ENCODE peak calls at places on chromosomes 3 and 15, in ten cellular contexts. C, S, U, B, L, R, Q, V, A and O are unnamed samples.

GRCh38 chr3:194333981-194334320 is 17.2 kb downstream of the CPN2 start:
- DNase-seq in C (no peak), S (no peak), U (no peak), B (no peak), L (no peak), R (no peak), Q (no peak), V (no peak), A (no peak), O (no peak)

GRCh38 chr15:90002428-90002844 is 1.3 kb downstream of the ZNF710 start:
- DNase-seq in C (peak; percentile 51), S (peak; percentile 47), U (peak; percentile 52), B (peak; percentile 42), L (no peak), R (peak; percentile 46), Q (peak; percentile 80), V (peak; percentile 81), A (peak; percentile 84), O (no peak)

GRCh38 chr15:41982133-41982930 is 10.0 kb upstream of the EHD4 start:
- DNase-seq in C (no peak), S (no peak), U (no peak), B (no peak), L (no peak), R (no peak), Q (no peak), V (no peak), A (no peak), O (no peak)

GRCh38 chr15:51401872-51402517 is 60.5 kb downstream of the GLDN start:
- DNase-seq in C (no peak), S (peak; percentile 74), U (peak; percentile 24), B (peak; percentile 40), L (peak; percentile 39), R (no peak), Q (peak; percentile 65), V (peak; percentile 76), A (peak; percentile 39), O (no peak)

GRCh38 chr3:141556034-141556433 is 69.2 kb downstream of the RASA2 start:
- DNase-seq in C (no peak), S (no peak), U (peak; percentile 46), B (no peak), L (no peak), R (no peak), Q (no peak), V (no peak), A (no peak), O (peak; percentile 10)

GRCh38 chr15:57652481-57652880 is 54.0 kb upstream of the POLR2M start:
- DNase-seq in C (no peak), S (no peak), U (no peak), B (no peak), L (no peak), R (no peak), Q (no peak), V (no peak), A (no peak), O (no peak)

GRCh38 chr3:53318522-53318921 is 28.8 kb downstream of the DCP1A start:
- DNase-seq in C (no peak), S (no peak), U (peak; percentile 63), B (no peak), L (no peak), R (no peak), Q (no peak), V (no peak), A (no peak), O (no peak)

GRCh38 chr3:161913786-161914389 is 417.3 kb downstream of the OTOL1 start:
- DNase-seq in C (no peak), S (no peak), U (peak; percentile 89), B (no peak), L (no peak), R (no peak), Q (no peak), V (no peak), A (no peak), O (no peak)

GRCh38 chr3:172189987-172190603 is 150.7 kb downstream of the FNDC3B start:
- DNase-seq in C (no peak), S (no peak), U (no peak), B (no peak), L (no peak), R (no peak), Q (no peak), V (no peak), A (no peak), O (no peak)

GRCh38 chr15:23565395-23566069 is at the start of gene MKRN3:
- DNase-seq in C (no peak), S (no peak), U (peak; percentile 90), B (no peak), L (peak; percentile 23), R (no peak), Q (peak; percentile 44), V (no peak), A (peak; percentile 70), O (no peak)

GRCh38 chr3:10310578-10310977 is 10.3 kb downstream of the SEC13 start:
- DNase-seq in C (no peak), S (no peak), U (peak; percentile 61), B (no peak), L (no peak), R (no peak), Q (no peak), V (no peak), A (no peak), O (no peak)

DNA sequence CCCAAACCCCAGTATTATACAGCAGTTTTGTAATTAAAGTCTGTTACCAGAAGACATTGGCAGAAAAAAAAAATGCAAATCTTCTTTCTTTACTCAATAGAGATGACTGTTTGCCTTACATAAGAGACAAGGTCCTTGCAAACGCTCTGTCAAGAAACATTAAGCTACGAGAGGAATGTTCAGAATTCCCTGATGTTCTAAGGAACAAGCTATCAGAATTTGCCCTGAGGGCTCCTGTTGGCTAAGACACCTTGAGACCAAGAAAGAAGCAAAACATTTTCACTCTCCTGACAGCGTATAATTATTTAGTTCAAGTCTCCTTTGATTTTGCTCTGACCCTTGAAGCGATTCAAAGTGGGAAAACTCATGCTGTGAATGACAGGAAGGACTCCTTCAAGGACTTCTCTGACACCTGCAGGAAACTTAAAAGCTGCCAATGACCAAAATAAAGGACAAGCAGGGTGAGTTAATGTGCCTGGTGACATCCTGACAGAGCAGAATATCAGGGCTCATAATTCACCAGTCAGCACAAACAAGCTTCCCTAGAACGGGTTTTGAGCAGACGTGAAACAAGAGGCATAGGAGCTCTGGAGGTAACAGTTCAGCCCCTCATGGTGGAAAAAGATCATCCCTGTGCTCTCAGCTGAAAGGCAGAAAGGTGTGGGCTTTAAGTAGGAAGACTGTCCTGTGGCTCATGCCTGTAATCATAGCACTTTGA is 2.5 kb downstream of the SCAMP2 start:
- DNase-seq in C (no peak), S (no peak), U (no peak), B (no peak), L (no peak), R (no peak), Q (no peak), V (no peak), A (no peak), O (no peak)
- H3K27ac ChIP-seq in C (peak overlapping the region; percentile 60), S (peak overlapping the region; percentile 96), U (no peak overlapping the region), B (peak overlapping the region; percentile 74), L (no peak overlapping the region), R (peak overlapping the region; percentile 2), Q (peak overlapping the region; percentile 82), V (no peak overlapping the region), A (no peak overlapping the region), O (peak overlapping the region; percentile 91)

DNA sequence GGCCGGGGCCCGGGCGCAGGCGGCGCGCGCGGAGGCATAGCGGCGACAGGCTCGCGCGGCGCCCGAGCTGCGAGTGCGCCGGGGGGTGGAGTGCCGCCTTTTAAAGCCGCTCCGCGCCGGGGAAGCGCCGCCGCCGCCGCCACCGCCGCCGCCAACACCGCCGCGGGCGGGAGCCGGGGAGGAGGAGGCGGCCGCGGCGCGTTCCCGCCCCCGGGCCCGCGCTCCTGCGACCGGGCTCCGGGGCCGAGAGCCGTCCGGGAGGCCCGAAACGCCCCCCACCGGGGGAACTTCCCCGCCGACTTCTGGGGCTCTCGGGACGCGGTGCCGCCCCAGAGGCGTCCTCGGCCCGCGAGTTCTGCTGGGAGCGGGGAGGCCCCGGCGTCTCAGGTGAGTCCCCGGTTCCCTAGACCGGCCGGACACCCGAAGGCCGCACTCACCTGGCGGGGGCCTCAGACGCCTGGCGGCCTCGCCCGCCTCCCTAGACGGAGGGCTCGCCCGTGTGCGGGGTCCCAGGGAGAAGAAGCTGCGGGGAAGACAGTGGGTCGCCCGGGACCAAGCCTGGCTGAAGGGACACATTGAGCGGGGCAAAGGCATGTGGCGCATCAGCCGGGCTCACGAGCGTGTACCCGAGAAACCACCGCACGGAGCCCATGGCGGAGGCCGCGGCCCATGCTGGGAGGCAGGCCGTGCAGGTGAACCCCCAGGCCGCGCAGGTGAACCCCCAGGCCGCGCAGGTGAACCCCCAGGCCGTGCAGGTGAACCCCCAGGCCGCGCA is at the start of gene PCSK6:
- DNase-seq in C (no peak), S (peak; percentile 63), U (peak; percentile 10), B (no peak), L (peak; percentile 24), R (no peak), Q (peak; percentile 71), V (no peak), A (peak; percentile 87), O (no peak)
- H3K27ac ChIP-seq in C (no peak within 1 kb of the TSS), S (no peak within 1 kb of the TSS), U (no peak within 1 kb of the TSS), B (no peak within 1 kb of the TSS), L (no peak within 1 kb of the TSS), R (no peak within 1 kb of the TSS), Q (no peak within 1 kb of the TSS), V (no peak within 1 kb of the TSS), A (no peak within 1 kb of the TSS), O (no peak within 1 kb of the TSS)

DNA sequence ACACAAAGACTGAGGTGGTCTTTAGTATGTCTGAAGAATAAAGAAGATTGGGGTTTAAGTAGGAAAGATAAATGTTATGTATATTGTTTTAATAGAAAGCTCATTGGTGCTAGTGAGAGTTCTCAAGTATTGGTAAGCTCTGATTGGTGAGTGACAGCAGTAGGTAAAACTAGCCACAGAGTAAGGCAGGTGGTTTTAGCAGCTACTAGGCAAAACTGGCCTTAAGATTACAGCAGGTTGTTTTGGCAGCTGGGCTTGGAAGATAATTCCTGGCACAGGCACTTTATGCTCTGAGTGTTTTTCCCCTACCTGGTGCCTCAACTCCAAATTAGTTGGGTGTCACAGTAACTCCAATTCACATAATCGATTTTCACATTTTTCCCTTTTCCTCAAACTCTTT is 66.3 kb downstream of the STAG1 start:
- DNase-seq in C (no peak), S (no peak), U (no peak), B (no peak), L (no peak), R (no peak), Q (no peak), V (no peak), A (no peak), O (no peak)
- H3K27ac ChIP-seq in C (no peak overlapping the region), S (no peak overlapping the region), U (no peak overlapping the region), B (no peak overlapping the region), L (no peak overlapping the region), R (no peak overlapping the region), Q (no peak overlapping the region), V (no peak overlapping the region), A (no peak overlapping the region), O (no peak overlapping the region)

DNA sequence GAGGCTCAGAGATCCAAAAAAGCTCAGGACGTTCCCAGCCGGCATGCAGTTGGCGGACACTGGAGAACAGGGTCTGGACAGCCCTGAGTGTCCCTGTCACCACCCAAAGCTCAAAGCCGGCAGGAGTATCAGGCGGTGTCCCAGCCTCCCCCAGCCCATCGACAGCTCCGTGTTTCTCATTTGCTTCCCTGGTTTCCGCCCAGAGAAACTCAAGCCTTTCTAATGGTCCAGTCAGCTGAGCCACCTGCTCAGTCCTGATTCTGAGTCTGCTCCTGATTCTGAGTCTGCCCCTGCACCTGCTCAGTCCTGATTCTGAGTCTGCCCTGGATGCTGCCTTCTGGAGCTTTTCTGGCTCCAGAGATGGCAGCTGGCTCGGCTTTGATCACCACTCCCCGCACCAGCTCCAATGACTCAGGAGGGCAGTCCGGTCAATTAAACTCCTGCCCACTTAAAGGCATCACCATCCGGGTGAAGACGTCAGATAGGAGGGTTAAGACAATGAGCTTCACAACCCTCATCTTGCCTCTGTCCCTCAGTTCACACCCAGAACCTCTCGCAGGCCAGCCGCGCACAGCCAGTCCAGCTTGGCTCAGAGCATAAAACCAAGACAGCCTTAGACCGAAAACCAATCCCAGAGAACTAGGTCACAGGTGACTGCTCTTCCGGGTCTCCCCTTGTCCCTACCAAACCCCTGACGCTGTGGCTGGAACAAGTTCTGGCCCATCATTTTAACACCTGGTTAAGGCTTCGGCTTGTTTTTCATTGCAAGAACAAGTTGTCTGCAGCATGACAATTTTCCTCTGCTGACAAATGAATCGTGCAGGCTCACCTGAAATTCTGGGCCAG is 6.8 kb downstream of the PCSK6 start:
- DNase-seq in C (no peak), S (no peak), U (no peak), B (no peak), L (no peak), R (no peak), Q (no peak), V (no peak), A (no peak), O (no peak)
- H3K27ac ChIP-seq in C (no peak overlapping the region), S (no peak overlapping the region), U (no peak overlapping the region), B (no peak overlapping the region), L (no peak overlapping the region), R (no peak overlapping the region), Q (no peak overlapping the region), V (no peak overlapping the region), A (no peak overlapping the region), O (peak overlapping the region; percentile 35)